ENCODE peak calls at places on chromosomes 11 and 22, in five cellular contexts. V, S, Q, Y and D are unnamed samples.
A peak's percentile ranks its signal among the peaks of the same experiment; 100 is the strongest.

GRCh38 chr11:106424111-106424510 is 346.6 kb downstream of the AASDHPPT start:
- DNase-seq in Y (no peak), Q (no peak), V (no peak), S (no peak), D (no peak)

GRCh38 chr11:58576792-58577440 is 1.3 kb upstream of the LPXN start:
- DNase-seq in Y (peak; percentile 34), V (no peak), S (no peak), Q (peak; percentile 27), D (no peak)

GRCh38 chr11:104151404-104152204 is 12.3 kb downstream of the PDGFD start:
- DNase-seq in Q (peak; percentile 38), Y (no peak), S (no peak), V (no peak), D (no peak)

GRCh38 chr22:24161909-24162308 is 19.4 kb upstream of the SUSD2 start:
- DNase-seq in S (peak; percentile 38), V (no peak), Y (no peak), Q (no peak), D (no peak)

GRCh38 chr22:25704701-25705100 is 37.3 kb upstream of the MYO18B start:
- DNase-seq in V (no peak), S (no peak), Q (no peak), Y (no peak), D (no peak)

GRCh38 chr11:119758291-119758690 is 29.3 kb upstream of the NECTIN1 start:
- DNase-seq in Y (no peak), S (no peak), Q (no peak), V (peak; percentile 3), D (no peak)

GRCh38 chr11:130037881-130038601 is 31.7 kb upstream of the APLP2 start:
- DNase-seq in Y (no peak), V (no peak), S (no peak), Q (peak; percentile 34), D (no peak)

GRCh38 chr22:25120761-25121212 is 78.9 kb upstream of the CRYBB3 start:
- DNase-seq in Y (no peak), V (no peak), Q (no peak), S (peak; percentile 77), D (no peak)

GRCh38 chr11:35303596-35304392 is 115.6 kb downstream of the SLC1A2 start:
- DNase-seq in V (peak; percentile 78), S (peak; percentile 83), Y (no peak), Q (no peak), D (peak; percentile 22)

GRCh38 chr11:36431429-36432092 is 78.5 kb downstream of the TRAF6 start:
- DNase-seq in V (no peak), Y (peak; percentile 76), Q (no peak), S (peak; percentile 59), D (no peak)

GRCh38 chr11:81377418-81377817 is 1356.2 kb downstream of the FAM181B start:
- DNase-seq in S (no peak), Q (no peak), Y (no peak), V (no peak), D (no peak)

GRCh38 chr11:78256962-78257361 is 68.2 kb downstream of the USP35 start:
- DNase-seq in S (peak; percentile 88), Q (no peak), Y (peak; percentile 84), V (peak; percentile 79), D (peak; percentile 66)

GRCh38 chr22:27798526-27799333 is 2.8 kb downstream of the MN1 start:
- DNase-seq in V (no peak), Q (no peak), Y (peak; percentile 66), S (no peak), D (no peak)

GRCh38 chr11:5846689-5847088 is 5.0 kb upstream of the OR52E6 start:
- DNase-seq in Y (no peak), Q (no peak), V (no peak), S (no peak), D (no peak)

GRCh38 chr11:126145954-126146353 is 65.5 kb downstream of the RPUSD4 start:
- DNase-seq in S (no peak), V (no peak), Y (peak; percentile 24), Q (no peak), D (no peak)

GRCh38 chr22:35629406-35630234 is 12.5 kb upstream of the MB start:
- DNase-seq in Y (peak; percentile 85), S (peak; percentile 71), V (peak; percentile 78), Q (peak; percentile 34), D (peak; percentile 73)

GRCh38 chr11:44567876-44568256 is 2.4 kb downstream of the CD82 start:
- DNase-seq in V (no peak), Q (no peak), Y (no peak), S (no peak), D (no peak)

GRCh38 chr11:2890466-2891241 is 5.1 kb upstream of the CDKN1C start:
- DNase-seq in S (peak; percentile 89), V (peak; percentile 70), Q (no peak), Y (peak; percentile 99), D (no peak)

GRCh38 chr22:45917146-45917545 is 59.8 kb downstream of the WNT7B start:
- DNase-seq in V (no peak), S (peak; percentile 63), Q (no peak), Y (no peak), D (no peak)

GRCh38 chr11:63767415-63768231 is 952 bp downstream of the ZFTA start:
- DNase-seq in Y (peak; percentile 75), V (peak; percentile 74), Q (peak; percentile 69), S (peak; percentile 68), D (peak; percentile 50)

GRCh38 chr22:42279425-42280020 is 9.1 kb upstream of the TCF20 start:
- DNase-seq in S (no peak), V (peak; percentile 23), Y (no peak), Q (no peak), D (no peak)

GRCh38 chr11:125074511-125075241 is 11.6 kb downstream of the SLC37A2 start:
- DNase-seq in Y (no peak), V (no peak), Q (no peak), S (no peak), D (no peak)

GRCh38 chr11:61133145-61133544 is 28.1 kb downstream of the VPS37C start:
- DNase-seq in Y (no peak), Q (no peak), V (no peak), S (no peak), D (no peak)
- TF ChIP-seq CTCF in Y (no peak), Q (no peak), V (no peak), S (no peak), D (no peak)

DNA sequence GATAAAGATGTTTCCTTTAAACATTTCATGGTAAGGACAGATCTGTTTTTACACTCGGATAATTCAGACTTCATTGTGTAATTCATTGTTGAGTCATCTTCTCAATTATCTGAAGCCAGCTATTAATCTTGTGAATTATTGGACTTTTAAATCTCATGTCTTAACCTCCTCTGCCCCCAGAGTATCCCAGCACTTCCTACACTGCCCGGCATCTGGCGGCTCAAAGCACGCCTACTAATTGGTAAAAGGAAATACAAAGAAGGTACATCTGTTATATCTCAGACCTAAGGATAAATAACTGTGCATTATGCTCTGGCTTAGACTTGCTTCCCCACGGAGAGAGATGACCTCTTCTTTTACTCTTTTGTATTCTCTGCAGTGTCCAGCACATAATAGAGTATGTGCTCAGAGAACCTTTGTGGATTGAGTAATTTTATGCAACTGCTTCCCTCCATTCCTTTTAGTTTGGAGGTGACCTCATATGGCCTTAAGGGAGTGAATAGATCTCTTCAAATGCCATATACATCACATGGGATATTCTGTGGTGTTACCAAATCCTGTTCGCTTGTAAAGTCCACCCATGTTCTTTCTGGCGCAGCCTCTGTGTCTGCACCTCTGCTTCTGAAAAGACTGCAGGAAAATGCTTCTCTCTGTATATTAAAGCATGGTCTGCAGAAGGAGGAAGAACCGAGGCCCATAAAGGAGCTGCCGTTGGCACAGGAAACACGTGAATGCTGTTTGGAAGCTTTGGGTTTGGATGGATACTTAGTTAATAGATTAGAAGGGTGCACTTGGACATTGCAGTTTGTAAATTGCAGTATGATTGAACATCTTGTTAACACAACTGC is 125.7 kb upstream of the SORL1-AS1 start:
- DNase-seq in Y (no peak), Q (no peak), S (peak; percentile 22), V (no peak), D (no peak)
- H3K4me1 ChIP-seq in Y (peaks cover 7% of the 10 kb centered on the region), Q (peaks cover 22% of the 10 kb centered on the region), S (no peaks in the 10 kb centered on the region), V (no peaks in the 10 kb centered on the region), D (no peaks in the 10 kb centered on the region)

GRCh38 chr22:40190501-40190900 is 12.8 kb downstream of the TNRC6B start:
- DNase-seq in S (peak; percentile 38), Y (no peak), Q (no peak), V (no peak), D (no peak)

GRCh38 chr22:40189979-40190378 is 12.3 kb downstream of the TNRC6B start:
- DNase-seq in Q (no peak), S (no peak), V (no peak), Y (no peak), D (no peak)

GRCh38 chr22:40196628-40197027 is 18.9 kb downstream of the TNRC6B start:
- DNase-seq in V (no peak), Q (no peak), Y (no peak), S (no peak), D (no peak)

GRCh38 chr22:40194656-40195055 is 16.9 kb downstream of the TNRC6B start:
- DNase-seq in S (no peak), Q (no peak), V (no peak), Y (no peak), D (no peak)

GRCh38 chr22:40193429-40194421 is 16.0 kb downstream of the TNRC6B start:
- DNase-seq in V (no peak), Y (no peak), S (no peak), Q (no peak), D (no peak)
- TF ChIP-seq CTCF in V (peak; percentile 14), Y (no peak), S (no peak), Q (peak; percentile 80), D (peak; percentile 18)

GRCh38 chr11:134027671-134028070 is 41.2 kb upstream of the JAM3 start:
- DNase-seq in S (no peak), Y (no peak), Q (no peak), V (no peak), D (no peak)

GRCh38 chr11:134022748-134023147 is 46.1 kb upstream of the JAM3 start:
- DNase-seq in V (peak; percentile 9), S (no peak), Q (no peak), Y (no peak), D (no peak)

GRCh38 chr11:134024420-134025085 is 44.3 kb upstream of the JAM3 start:
- DNase-seq in V (no peak), Q (no peak), S (no peak), Y (no peak), D (no peak)

GRCh38 chr11:134026655-134027343 is 42.1 kb upstream of the JAM3 start:
- DNase-seq in V (no peak), Y (no peak), Q (no peak), S (no peak), D (no peak)

DNA sequence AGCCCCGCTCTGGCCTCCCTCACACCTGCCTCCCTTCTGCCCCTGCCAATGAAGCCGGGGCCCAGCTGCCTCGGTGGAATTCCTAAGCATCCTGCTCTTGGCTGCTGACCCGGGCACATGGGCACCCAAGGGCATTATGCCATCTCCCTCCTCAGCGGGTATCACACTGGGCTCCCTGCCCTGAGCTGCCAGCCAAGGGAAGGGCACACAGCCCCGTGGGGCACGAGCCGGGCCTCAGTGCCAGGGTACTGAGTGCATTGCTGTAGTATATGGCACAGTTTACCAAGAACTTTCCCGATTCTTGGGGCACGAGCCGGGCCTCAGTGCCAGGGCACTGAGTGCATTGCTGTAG is 43.8 kb upstream of the JAM3 start:
- DNase-seq in Y (no peak), S (no peak), V (no peak), Q (no peak), D (no peak)
- H3K4me1 ChIP-seq in Y (no peaks in the 10 kb centered on the region), S (no peaks in the 10 kb centered on the region), V (no peaks in the 10 kb centered on the region), Q (no peaks in the 10 kb centered on the region), D (no peaks in the 10 kb centered on the region)

DNA sequence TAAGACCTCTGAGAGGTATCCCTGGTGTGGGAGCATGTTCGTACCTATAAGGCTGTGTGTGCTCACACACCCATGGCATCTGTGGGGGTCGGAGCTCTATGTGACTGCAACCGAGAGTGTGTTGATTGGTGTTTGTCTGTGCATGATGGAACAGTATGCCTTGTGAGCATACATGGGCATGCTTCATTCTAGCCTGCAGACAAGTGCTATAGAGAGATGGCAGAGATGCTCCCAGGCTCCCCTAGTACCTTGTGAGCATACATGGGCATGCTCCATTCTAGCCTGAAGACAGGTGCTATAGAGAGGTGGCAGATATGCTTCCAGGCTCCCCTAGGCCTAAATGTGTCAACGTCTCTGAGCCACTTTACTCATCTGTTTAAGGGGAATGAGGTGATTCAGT is 447.5 kb downstream of the INSC start:
- DNase-seq in Y (no peak), V (no peak), Q (no peak), S (no peak), D (no peak)
- TF ChIP-seq CTCF in Y (no peak), V (no peak), Q (no peak), S (no peak), D (no peak)